ENCODE peak calls at places on chromosomes 16 and 17, in nine cellular contexts. L is right lobe of liver; O is cardiac muscle cell; H is T follicular helper cell; P is lung microvascular endothelial cell; V is GM06990; B is GM19239; M is SW 1271; T is stimulated activated CD4-positive, alpha-beta T cell treated with anti-CD3 and anti-CD28 coated beads, Interleukin-4, amount 100 ng/mL, for 1 hour. I is an unnamed sample.

GRCh38 chr16:27816561-27816960 is 247.0 kb downstream of the GSG1L start:
- DNase-seq in H (no peak), P (no peak), M (no peak), V (no peak), T (no peak), L (no peak), O (no peak), B (no peak), I (peak)

GRCh38 chr16:50093607-50094570 is 28.1 kb downstream of the HEATR3 start:
- DNase-seq in T (no peak), O (peak), V (no peak), B (no peak), H (no peak), M (no peak), L (peak), P (peak), I (no peak)

GRCh38 chr17:35947156-35947585 is 3.7 kb upstream of the LYZL6 start:
- DNase-seq in L (peak), V (no peak), M (peak), P (peak), H (peak), T (peak), O (peak), B (peak), I (peak)

GRCh38 chr17:64024781-64025731 is 4.6 kb upstream of the ICAM2 start:
- DNase-seq in O (no peak), M (no peak), B (no peak), V (no peak), H (peak), T (peak), P (no peak), L (no peak), I (no peak)

GRCh38 chr17:2406903-2407790 is 6.3 kb upstream of the MNT start:
- DNase-seq in M (peak), O (peak), T (no peak), L (no peak), B (no peak), H (no peak), P (peak), V (no peak), I (no peak)

GRCh38 chr16:85449885-85450245 is 163.3 kb upstream of the GSE1 start:
- DNase-seq in M (no peak), B (no peak), H (no peak), P (no peak), V (no peak), O (no peak), L (no peak), T (no peak), I (no peak)

GRCh38 chr17:76707985-76708807 is 2.6 kb downstream of the MXRA7 start:
- DNase-seq in V (no peak), O (peak), T (no peak), P (no peak), M (no peak), H (no peak), B (no peak), L (no peak), I (peak)

GRCh38 chr17:28896884-28897768 is at the start of gene FLOT2:
- DNase-seq in T (peak), M (peak), H (peak), L (peak), V (peak), P (no peak), B (peak), O (peak), I (peak)

GRCh38 chr16:1941924-1942809 is 832 bp downstream of the MSRB1 start:
- DNase-seq in O (peak), P (no peak), T (no peak), H (no peak), V (no peak), M (no peak), B (no peak), L (no peak), I (no peak)

GRCh38 chr17:72560303-72561247 is 439.8 kb downstream of the SOX9 start:
- DNase-seq in O (peak), L (peak), B (peak), T (peak), H (peak), V (peak), M (peak), P (peak), I (peak)

GRCh38 chr16:2856061-2856670 is 1.8 kb downstream of the PRSS22 start:
- DNase-seq in V (no peak), P (no peak), L (no peak), M (no peak), B (no peak), O (no peak), T (peak), H (no peak), I (peak)

GRCh38 chr16:78689031-78689430 is 589.6 kb downstream of the WWOX start:
- DNase-seq in O (peak), M (no peak), P (no peak), L (no peak), B (no peak), T (no peak), H (no peak), V (no peak), I (no peak)

GRCh38 chr17:39735882-39736281 is 1.9 kb upstream of the GRB7 start:
- DNase-seq in O (no peak), L (no peak), H (no peak), M (no peak), P (no peak), B (no peak), V (no peak), T (no peak), I (no peak)